ENCODE peak calls at places on chromosomes 2 and 18, in four cellular contexts. M, B, A and Z are unnamed samples.

GRCh38 chr18:11985532-11985931 is 4.2 kb downstream of the IMPA2 start:
- DNase-seq in M (no peak), B (no peak), A (no peak), Z (no peak)

GRCh38 chr2:227853204-227853629 is 18.2 kb upstream of the DAW1 start:
- DNase-seq in M (no peak), B (no peak), A (no peak), Z (no peak)

GRCh38 chr2:10548626-10549025 is 100.5 kb upstream of the ODC1 start:
- DNase-seq in M (no peak), B (peak), A (no peak), Z (peak)

GRCh38 chr18:48408727-48409590 is at the start of gene ZBTB7C:
- DNase-seq in M (no peak), B (peak), A (no peak), Z (peak)

GRCh38 chr2:109199790-109200189 is 70.8 kb downstream of the SH3RF3 start:
- DNase-seq in M (no peak), B (no peak), A (no peak), Z (no peak)

GRCh38 chr2:8906208-8906607 is 68.8 kb upstream of the KIDINS220 start:
- DNase-seq in M (no peak), B (no peak), A (no peak), Z (no peak)

GRCh38 chr2:64212801-64213321 is 68.6 kb upstream of the PELI1 start:
- DNase-seq in M (no peak), B (peak), A (peak), Z (no peak)

GRCh38 chr2:101625387-101625786 is 72.1 kb upstream of the MAP4K4 start:
- DNase-seq in M (peak), B (no peak), A (no peak), Z (no peak)

GRCh38 chr2:45568935-45569334 is 42.1 kb downstream of the SRBD1 start:
- DNase-seq in M (no peak), B (no peak), A (no peak), Z (no peak)

GRCh38 chr2:37721219-37721600 is 49.8 kb upstream of the CDC42EP3 start:
- DNase-seq in M (no peak), B (no peak), A (no peak), Z (no peak)

GRCh38 chr2:224723606-224724217 is 7.5 kb upstream of the CCDC195 start:
- DNase-seq in M (no peak), B (no peak), A (no peak), Z (no peak)

GRCh38 chr18:33826151-33826550 is 248.1 kb downstream of the ASXL3 start:
- DNase-seq in M (no peak), B (no peak), A (no peak), Z (no peak)

GRCh38 chr2:9356336-9356735 is 67.0 kb downstream of the ITGB1BP1 start:
- DNase-seq in M (no peak), B (no peak), A (no peak), Z (no peak)

GRCh38 chr18:48791636-48792105 is 159.1 kb downstream of the SMAD7 start:
- DNase-seq in M (no peak), B (no peak), A (no peak), Z (no peak)

GRCh38 chr18:69985239-69985638 is 37.6 kb upstream of the CD226 start:
- DNase-seq in M (no peak), B (no peak), A (no peak), Z (peak)

GRCh38 chr2:147567131-147567530 is 277.7 kb upstream of the ACVR2A start:
- DNase-seq in M (no peak), B (no peak), A (no peak), Z (no peak)

GRCh38 chr18:10475633-10476388 is 21.4 kb downstream of the APCDD1 start:
- DNase-seq in M (no peak), B (no peak), A (no peak), Z (no peak)

GRCh38 chr2:172162225-172162733 is 59.6 kb upstream of the DLX2 start:
- DNase-seq in M (no peak), B (no peak), A (no peak), Z (no peak)

GRCh38 chr2:239668042-239668441 is 267.2 kb upstream of the HDAC4 start:
- DNase-seq in M (no peak), B (no peak), A (no peak), Z (no peak)

GRCh38 chr2:239668651-239669050 is 267.8 kb upstream of the HDAC4 start:
- DNase-seq in M (no peak), B (no peak), A (no peak), Z (no peak)

GRCh38 chr2:239666053-239666854 is 265.4 kb upstream of the HDAC4 start:
- DNase-seq in M (no peak), B (no peak), A (no peak), Z (no peak)

GRCh38 chr2:239667431-239667985 is 266.7 kb upstream of the HDAC4 start:
- DNase-seq in M (no peak), B (no peak), A (no peak), Z (no peak)

DNA sequence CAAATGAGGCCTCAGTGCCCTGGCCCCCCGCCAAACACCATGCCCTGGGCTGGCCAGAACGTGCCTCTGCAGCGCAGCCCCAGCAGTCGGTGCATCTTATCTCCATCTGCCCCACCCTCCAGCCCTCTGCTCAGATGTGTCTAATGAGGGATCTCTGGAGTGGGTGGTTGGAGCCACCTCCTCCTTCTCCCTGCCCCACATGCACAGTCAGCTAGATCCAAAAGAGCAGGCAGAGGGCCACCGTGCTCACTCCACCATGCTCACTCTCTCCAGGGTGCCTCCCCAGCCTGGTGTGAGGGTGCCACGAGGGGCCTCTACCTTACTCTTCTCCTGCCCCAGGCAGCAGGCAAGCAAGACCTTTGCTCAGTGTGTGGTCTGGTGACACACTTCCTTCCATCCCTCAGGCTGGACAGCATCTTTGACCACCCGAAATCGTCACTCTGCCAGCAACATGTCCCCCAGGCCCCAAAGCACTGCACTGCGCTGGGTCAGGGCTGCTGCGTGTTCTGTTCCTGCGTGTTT is 266.1 kb upstream of the HDAC4 start:
- DNase-seq in M (no peak), B (no peak), A (no peak), Z (no peak)
- TF ChIP-seq ETV6 in M (no peak), B (no peak), A (no peak), Z (no peak)

GRCh38 chr2:167581961-167582574 is 665.3 kb downstream of the STK39 start:
- DNase-seq in M (no peak), B (no peak), A (no peak), Z (no peak)
- TF ChIP-seq CREM in M (no peak), B (no peak), A (no peak), Z (no peak)

GRCh38 chr2:216717491-216717901 is 22.1 kb upstream of the IGFBP5 start:
- DNase-seq in M (no peak), B (no peak), A (no peak), Z (no peak)

GRCh38 chr2:216717907-216718615 is 22.7 kb upstream of the IGFBP5 start:
- DNase-seq in M (no peak), B (no peak), A (no peak), Z (no peak)

GRCh38 chr2:216724190-216724589 is 28.8 kb upstream of the IGFBP5 start:
- DNase-seq in M (no peak), B (no peak), A (no peak), Z (no peak)

GRCh38 chr2:216720722-216721121 is 25.4 kb upstream of the IGFBP5 start:
- DNase-seq in M (no peak), B (no peak), A (no peak), Z (no peak)

GRCh38 chr2:216721141-216721540 is 25.8 kb upstream of the IGFBP5 start:
- DNase-seq in M (no peak), B (no peak), A (no peak), Z (no peak)
- TF ChIP-seq CREB1 in M (no peak), B (no peak), A (no peak), Z (no peak)

GRCh38 chr2:26970244-26970927 is at the start of gene MAPRE3:
- DNase-seq in M (peak), B (peak), A (no peak), Z (peak)

GRCh38 chr2:26970928-26971627 is 641 bp downstream of the MAPRE3 start:
- DNase-seq in M (no peak), B (no peak), A (no peak), Z (peak)

GRCh38 chr2:26968001-26968400 is 2.4 kb upstream of the MAPRE3 start:
- DNase-seq in M (no peak), B (no peak), A (no peak), Z (no peak)

GRCh38 chr2:26971911-26972786 is 1.7 kb downstream of the MAPRE3 start:
- DNase-seq in M (no peak), B (no peak), A (no peak), Z (no peak)

GRCh38 chr2:26969089-26969844 is 1.2 kb upstream of the MAPRE3 start:
- DNase-seq in M (no peak), B (no peak), A (no peak), Z (no peak)
- TF ChIP-seq ETV6 in M (no peak), B (no peak), A (no peak), Z (no peak)

GRCh38 chr2:18267501-18267900 is 293.0 kb downstream of the RDH14 start:
- DNase-seq in M (no peak), B (no peak), A (no peak), Z (no peak)
- TF ChIP-seq CREM in M (no peak), B (no peak), A (no peak), Z (no peak)

GRCh38 chr2:217901400-217901799 is 101.4 kb downstream of the TNS1 start:
- DNase-seq in M (no peak), B (no peak), A (no peak), Z (no peak)

GRCh38 chr2:217903142-217903858 is 99.5 kb downstream of the TNS1 start:
- DNase-seq in M (no peak), B (no peak), A (no peak), Z (no peak)

GRCh38 chr2:217903859-217904613 is 98.8 kb downstream of the TNS1 start:
- DNase-seq in M (peak), B (no peak), A (no peak), Z (no peak)

GRCh38 chr2:217901826-217902225 is 101.0 kb downstream of the TNS1 start:
- DNase-seq in M (peak), B (no peak), A (no peak), Z (no peak)

GRCh38 chr2:217902281-217903141 is 100.3 kb downstream of the TNS1 start:
- DNase-seq in M (peak), B (peak), A (no peak), Z (no peak)
- TF ChIP-seq CREB1 in M (peak), B (no peak), A (no peak), Z (no peak)

GRCh38 chr2:240990726-240991377 is 7.6 kb upstream of the SNED1 start:
- DNase-seq in M (no peak), B (no peak), A (no peak), Z (no peak)

GRCh38 chr2:240988571-240989271 is 9.7 kb upstream of the SNED1 start:
- DNase-seq in M (no peak), B (no peak), A (no peak), Z (no peak)

GRCh38 chr2:240988146-240988545 is 10.3 kb upstream of the SNED1 start:
- DNase-seq in M (no peak), B (no peak), A (no peak), Z (peak)

GRCh38 chr2:240990266-240990529 is 8.2 kb upstream of the SNED1 start:
- DNase-seq in M (no peak), B (no peak), A (no peak), Z (no peak)

DNA sequence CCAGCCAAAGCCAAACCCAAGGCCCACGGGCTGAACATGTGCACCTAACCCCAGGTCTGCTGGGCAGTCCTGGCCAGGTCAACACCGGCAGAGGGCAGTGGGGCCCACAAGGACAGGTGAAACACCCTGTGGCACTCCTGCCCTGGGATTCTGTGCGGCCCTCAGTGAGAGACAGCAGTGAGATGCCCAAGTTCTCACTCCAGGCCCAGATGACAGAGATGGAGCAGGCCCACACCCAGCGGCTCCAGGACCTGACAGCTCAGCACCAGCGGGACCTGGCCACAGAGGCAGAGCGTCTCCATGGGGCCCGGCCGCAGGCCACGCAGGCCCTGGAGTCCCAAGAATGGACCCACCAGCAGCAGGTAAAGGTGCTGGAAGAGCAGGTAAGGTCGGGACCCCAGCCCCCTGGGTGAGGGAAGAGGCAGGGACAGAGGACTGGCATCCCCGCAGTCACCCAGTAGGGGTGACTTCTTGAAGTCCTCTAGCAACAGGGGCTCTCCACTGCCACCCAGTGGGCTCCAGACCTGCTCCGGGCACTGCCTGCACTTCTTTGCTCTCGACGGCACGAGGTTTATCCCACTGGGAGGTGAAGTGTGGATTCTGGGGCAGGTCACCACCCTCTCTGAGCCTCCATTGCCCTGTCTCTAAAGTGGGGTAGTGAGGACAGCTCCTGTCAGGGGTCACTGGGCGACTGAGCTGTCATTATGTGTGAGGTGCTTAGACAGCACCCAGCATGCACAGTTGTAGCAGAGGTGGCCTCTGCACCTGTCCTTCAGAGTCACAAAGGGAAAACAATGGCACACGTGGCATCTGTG is 8.8 kb upstream of the SNED1 start:
- DNase-seq in M (peak), B (peak), A (no peak), Z (peak)
- TF ChIP-seq ETV6 in M (no peak), B (no peak), A (no peak), Z (no peak)

GRCh38 chr2:164717000-164717597 is 95.8 kb upstream of the GRB14 start:
- DNase-seq in M (peak), B (no peak), A (no peak), Z (no peak)
- TF ChIP-seq CREM in M (no peak), B (no peak), A (no peak), Z (no peak)